ENCODE peak calls at places on chromosomes 3 and 15, in four cellular contexts. H, Y, C and Z are unnamed samples.

GRCh38 chr15:81752149-81752942 is 293.5 kb downstream of the MEX3B start:
- DNase-seq in H (no peak), Y (no peak), C (peak), Z (no peak)

GRCh38 chr3:170909129-170909903 is 879 bp upstream of the EIF5A2 start:
- DNase-seq in H (peak), Y (no peak), C (peak), Z (peak)

GRCh38 chr3:134485075-134485536 is 679 bp downstream of the ANAPC13 start:
- DNase-seq in H (no peak), Y (no peak), C (no peak), Z (no peak)

GRCh38 chr15:93189562-93189961 is 100.6 kb upstream of the RGMA start:
- DNase-seq in H (no peak), Y (no peak), C (no peak), Z (no peak)

GRCh38 chr15:75673426-75674247 is 25.9 kb downstream of the SNX33 start:
- DNase-seq in H (no peak), Y (no peak), C (no peak), Z (no peak)

GRCh38 chr3:129384594-129385323 is 43.7 kb downstream of the EFCAB12 start:
- DNase-seq in H (no peak), Y (no peak), C (no peak), Z (no peak)

GRCh38 chr3:180267202-180267843 is 230.6 kb upstream of the PEX5L start:
- DNase-seq in H (no peak), Y (no peak), C (no peak), Z (no peak)

GRCh38 chr3:188192034-188192433 is 38.1 kb downstream of the LPP start:
- DNase-seq in H (no peak), Y (no peak), C (no peak), Z (no peak)

GRCh38 chr3:136678981-136679380 is 73.2 kb downstream of the STAG1 start:
- DNase-seq in H (no peak), Y (no peak), C (no peak), Z (no peak)

GRCh38 chr3:193829781-193830180 is 236.8 kb downstream of the OPA1 start:
- DNase-seq in H (peak), Y (no peak), C (no peak), Z (no peak)

GRCh38 chr3:18153571-18154173 is 271.5 kb downstream of the SATB1 start:
- DNase-seq in H (peak), Y (no peak), C (no peak), Z (no peak)

GRCh38 chr15:43854801-43855200 is 28.0 kb downstream of the WDR76 start:
- DNase-seq in H (no peak), Y (no peak), C (no peak), Z (no peak)

GRCh38 chr15:36879568-36880225 is 220.7 kb downstream of the MEIS2 start:
- DNase-seq in H (no peak), Y (no peak), C (no peak), Z (no peak)

GRCh38 chr15:45425135-45425534 is 46.8 kb upstream of the GATM start:
- DNase-seq in H (peak), Y (no peak), C (peak), Z (no peak)

DNA sequence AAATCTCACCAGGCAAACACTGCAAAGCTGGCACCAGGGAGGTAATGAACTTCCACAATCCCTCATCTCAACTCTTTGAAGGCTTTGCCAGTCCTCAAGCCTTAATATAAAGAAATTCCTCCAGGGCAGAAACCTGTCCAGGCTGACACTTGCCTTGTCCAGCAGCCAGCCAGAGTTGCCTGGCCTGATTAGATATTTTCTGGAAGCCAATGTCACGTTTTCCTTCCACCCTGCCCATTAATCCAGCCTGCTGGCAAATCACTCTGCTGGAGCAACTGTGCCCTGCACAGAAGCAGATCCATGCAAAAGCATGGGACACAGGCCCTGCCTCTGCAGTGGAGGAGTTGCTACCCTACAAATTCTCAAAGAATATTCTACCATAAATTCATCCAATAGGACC is 56.5 kb downstream of the HEG1 start:
- DNase-seq in H (no peak), Y (no peak), C (no peak), Z (no peak)
- H3K27ac ChIP-seq in H (no peak), Y (no peak), C (no peak), Z (no peak)

GRCh38 chr3:146507331-146508120 is 36.9 kb downstream of the PLSCR1 start:
- DNase-seq in H (no peak), Y (no peak), C (peak), Z (no peak)
- H3K27ac ChIP-seq in H (peak), Y (no peak), C (peak), Z (no peak)

GRCh38 chr15:100114100-100114499 is 227.7 kb downstream of the ADAMTS17 start:
- DNase-seq in H (no peak), Y (no peak), C (peak), Z (no peak)
- H3K27ac ChIP-seq in H (no peak), Y (no peak), C (peak), Z (no peak)

DNA sequence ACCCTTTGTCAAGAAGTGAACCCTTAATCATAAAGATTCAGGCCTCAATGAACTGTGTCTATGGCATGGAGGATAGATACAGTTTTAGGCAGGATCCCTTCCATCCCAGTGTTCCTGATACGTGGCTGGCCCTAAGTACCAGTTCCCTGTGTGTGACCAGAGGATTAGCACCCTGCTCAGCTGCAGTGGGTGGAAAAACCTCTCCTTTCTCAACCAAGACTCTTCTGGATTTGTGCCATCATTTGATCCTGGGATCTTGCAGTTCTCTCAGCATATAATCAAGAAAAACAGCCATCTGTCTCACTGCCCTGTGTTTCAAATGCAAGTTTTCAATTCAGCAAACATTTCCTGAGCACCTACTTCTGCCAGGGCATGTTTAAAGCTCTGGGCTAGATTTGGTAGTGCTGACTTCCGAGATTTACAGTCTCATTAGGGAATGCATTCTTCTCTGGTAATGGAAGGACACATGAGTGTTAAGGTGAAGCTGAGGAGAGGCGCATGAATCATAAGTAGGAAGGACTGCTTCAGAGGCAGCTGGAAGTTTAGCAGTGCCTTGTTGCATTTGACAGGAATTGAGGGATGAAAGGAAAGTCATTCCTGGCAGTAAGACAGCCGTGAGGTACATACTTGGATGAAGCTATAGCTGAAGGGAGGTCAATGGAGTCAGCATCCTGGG is 388.3 kb downstream of the MFSD1 start:
- DNase-seq in H (no peak), Y (no peak), C (peak), Z (no peak)
- H3K27ac ChIP-seq in H (no peak), Y (no peak), C (peak), Z (no peak)

GRCh38 chr15:59439571-59439970 is 1.6 kb downstream of the FAM81A start:
- DNase-seq in H (no peak), Y (no peak), C (no peak), Z (no peak)
- H3K27ac ChIP-seq in H (no peak), Y (no peak), C (no peak), Z (no peak)

DNA sequence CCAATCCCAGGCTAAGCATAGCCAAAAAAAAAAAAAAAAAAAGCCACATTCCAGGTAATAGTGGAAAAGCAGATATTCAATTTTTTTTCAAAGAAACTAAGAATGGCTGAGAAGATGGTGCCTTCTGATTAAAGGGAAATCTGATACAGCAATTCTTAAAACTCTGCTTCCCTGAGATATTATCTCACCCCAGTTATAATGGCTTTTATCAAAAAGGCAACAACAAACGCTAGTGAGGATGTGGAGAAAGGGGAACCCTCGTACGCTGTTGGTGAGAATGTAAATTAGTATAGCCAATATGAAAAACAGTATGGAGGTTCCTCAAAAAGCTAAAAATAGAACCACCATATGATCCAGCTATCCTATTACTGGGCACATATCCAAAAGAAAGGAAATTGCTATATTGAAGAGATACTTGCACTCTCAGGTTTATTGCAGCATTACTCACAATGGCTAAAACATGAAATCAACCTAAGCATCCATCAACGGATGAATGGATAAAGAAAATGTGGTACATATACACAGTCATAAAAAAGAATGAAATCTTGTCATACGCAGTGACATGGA is 65.2 kb downstream of the GOLIM4 start:
- DNase-seq in H (no peak), Y (no peak), C (no peak), Z (no peak)
- H3K27ac ChIP-seq in H (no peak), Y (no peak), C (no peak), Z (no peak)

DNA sequence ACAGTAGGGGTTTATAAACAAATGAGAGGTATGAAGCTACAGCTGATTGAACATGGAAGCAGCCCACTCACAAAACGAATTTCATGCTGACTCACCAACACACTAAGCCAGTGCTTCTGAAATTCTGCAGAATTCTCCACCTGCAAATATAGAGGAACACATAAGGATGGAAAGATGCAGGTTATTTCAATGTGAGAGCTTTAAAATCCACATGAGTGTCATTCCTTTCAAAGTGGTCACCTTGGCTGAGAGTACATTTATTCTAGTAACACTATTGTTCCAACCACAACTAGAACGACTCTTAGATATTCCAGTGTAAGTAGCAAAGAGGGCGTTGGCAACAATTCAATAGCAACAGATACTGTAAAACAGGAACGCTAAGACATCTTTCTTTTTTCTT is 189.9 kb upstream of the TSC22D2 start:
- DNase-seq in H (no peak), Y (no peak), C (no peak), Z (no peak)
- H3K27ac ChIP-seq in H (no peak), Y (no peak), C (no peak), Z (no peak)

DNA sequence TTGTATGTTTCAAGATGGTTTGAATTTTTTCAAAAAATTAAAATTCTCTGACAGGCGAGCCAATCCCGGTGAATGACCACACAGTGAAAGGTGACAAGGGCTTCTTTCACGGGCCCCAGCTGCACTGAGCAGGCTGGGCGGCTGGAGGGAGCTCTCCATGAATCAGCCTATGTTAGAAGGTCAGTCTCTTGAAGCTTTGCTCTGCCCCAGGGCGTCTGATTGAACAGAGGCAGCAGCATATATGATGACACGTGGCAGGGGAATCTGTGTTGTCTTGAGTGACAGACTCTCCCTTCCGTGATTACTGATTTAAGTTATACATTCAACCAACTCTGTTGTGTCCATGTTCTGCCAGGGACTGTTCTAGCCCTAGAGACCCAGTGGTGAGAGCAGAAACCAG is 51.5 kb downstream of the ISG20 start:
- DNase-seq in H (no peak), Y (no peak), C (no peak), Z (no peak)
- H3K27ac ChIP-seq in H (no peak), Y (no peak), C (no peak), Z (no peak)